ENCODE peak calls at places on chromosomes 12 and 14, in seven cellular contexts. T is heart right ventricle, V is tibial artery, I is NB4, M is heart left ventricle, U is neural progenitor cell, Q is AG04450. C is an unnamed sample.

GRCh38 chr14:52075371-52075770 is 6.5 kb upstream of the NID2 start:
- DNase-seq in U (no peak), M (no peak), I (no peak), T (no peak), V (no peak), Q (no peak), C (no peak)

GRCh38 chr14:29927596-29928341 is at the start of gene PRKD1:
- DNase-seq in M (peak), U (peak), I (no peak), Q (no peak), T (peak), V (peak), C (peak)

GRCh38 chr12:11743333-11743732 is 93.9 kb downstream of the ETV6 start:
- DNase-seq in Q (no peak), U (no peak), I (no peak), M (no peak), T (no peak), V (no peak), C (no peak)

GRCh38 chr12:125132698-125133400 is 67.6 kb downstream of the AACS start:
- DNase-seq in I (peak), V (no peak), T (no peak), M (no peak), U (no peak), Q (no peak), C (no peak)

GRCh38 chr12:46318037-46318436 is 49.2 kb upstream of the SLC38A1 start:
- DNase-seq in I (no peak), T (no peak), V (no peak), M (no peak), Q (no peak), U (no peak), C (no peak)

GRCh38 chr14:97025722-97026121 is 228.5 kb downstream of the VRK1 start:
- DNase-seq in T (no peak), V (no peak), I (no peak), Q (no peak), U (peak), M (no peak), C (no peak)

GRCh38 chr12:11660624-11661023 is 11.2 kb downstream of the ETV6 start:
- DNase-seq in T (no peak), V (no peak), U (no peak), I (no peak), M (no peak), Q (no peak), C (no peak)

GRCh38 chr14:59588136-59588535 is 11.5 kb upstream of the CCDC175 start:
- DNase-seq in M (no peak), I (no peak), Q (no peak), V (no peak), U (no peak), T (no peak), C (no peak)

GRCh38 chr14:65824285-65824977 is 411.9 kb downstream of the FUT8 start:
- DNase-seq in Q (peak), V (peak), U (peak), T (no peak), I (peak), M (no peak), C (peak)

GRCh38 chr12:127548123-127548553 is 718.8 kb upstream of the TMEM132C start:
- DNase-seq in V (no peak), Q (no peak), I (no peak), T (no peak), M (no peak), U (no peak), C (peak)

GRCh38 chr12:96749978-96750377 is 157.1 kb upstream of the NEDD1 start:
- DNase-seq in U (peak), M (no peak), T (no peak), V (no peak), Q (no peak), I (no peak), C (no peak)

GRCh38 chr14:68677901-68678300 is 115.0 kb downstream of the ZFP36L1 start:
- DNase-seq in U (no peak), I (no peak), T (no peak), V (peak), Q (no peak), M (no peak), C (no peak)

GRCh38 chr12:7479784-7480183 is 23.8 kb downstream of the CD163 start:
- DNase-seq in M (no peak), T (no peak), Q (no peak), V (no peak), U (no peak), I (no peak), C (peak)

GRCh38 chr14:69845787-69846186 is 33.4 kb upstream of the SMOC1 start:
- DNase-seq in V (no peak), T (no peak), I (no peak), Q (no peak), M (no peak), U (no peak), C (no peak)

GRCh38 chr14:94100847-94101246 is 9.7 kb upstream of the IFI27 start:
- DNase-seq in U (no peak), Q (peak), I (no peak), M (no peak), V (no peak), T (no peak), C (peak)

GRCh38 chr14:100117647-100118376 is 41.6 kb downstream of the DEGS2 start:
- DNase-seq in M (no peak), T (no peak), U (no peak), I (no peak), Q (no peak), V (no peak), C (no peak)

GRCh38 chr12:24630446-24630845 is 318.5 kb downstream of the BCAT1 start:
- DNase-seq in Q (no peak), M (no peak), V (no peak), I (no peak), T (no peak), U (peak), C (peak)

GRCh38 chr14:97380539-97380941 is 583.4 kb downstream of the VRK1 start:
- DNase-seq in Q (no peak), I (no peak), T (no peak), M (no peak), V (no peak), U (no peak), C (no peak)

GRCh38 chr14:94779713-94780112 is 9.8 kb upstream of the GSC start:
- DNase-seq in T (no peak), M (no peak), I (no peak), U (no peak), Q (no peak), V (no peak), C (no peak)

GRCh38 chr14:81219821-81220487 is 805 bp downstream of the GTF2A1 start:
- DNase-seq in T (peak), U (peak), Q (no peak), I (peak), V (peak), M (peak), C (no peak)

GRCh38 chr14:99318091-99318958 is 46.3 kb upstream of the BCL11B start:
- DNase-seq in V (no peak), M (no peak), U (no peak), T (no peak), Q (no peak), I (no peak), C (no peak)

GRCh38 chr12:54160807-54161480 is 27.8 kb downstream of the SMUG1 start:
- DNase-seq in T (no peak), U (no peak), V (no peak), I (no peak), Q (no peak), M (no peak), C (no peak)

GRCh38 chr14:101780390-101780789 is 18.9 kb downstream of the PPP2R5C start:
- DNase-seq in I (no peak), Q (no peak), U (no peak), M (no peak), T (no peak), V (no peak), C (no peak)

GRCh38 chr14:88323520-88324199 is 591 bp upstream of the KCNK10 start:
- DNase-seq in U (peak), Q (no peak), T (peak), M (no peak), V (no peak), I (no peak), C (no peak)
- H3K4me3 ChIP-seq in U (peak), Q (peak), T (peak), M (peak), V (peak), I (no peak), C (no peak)

DNA sequence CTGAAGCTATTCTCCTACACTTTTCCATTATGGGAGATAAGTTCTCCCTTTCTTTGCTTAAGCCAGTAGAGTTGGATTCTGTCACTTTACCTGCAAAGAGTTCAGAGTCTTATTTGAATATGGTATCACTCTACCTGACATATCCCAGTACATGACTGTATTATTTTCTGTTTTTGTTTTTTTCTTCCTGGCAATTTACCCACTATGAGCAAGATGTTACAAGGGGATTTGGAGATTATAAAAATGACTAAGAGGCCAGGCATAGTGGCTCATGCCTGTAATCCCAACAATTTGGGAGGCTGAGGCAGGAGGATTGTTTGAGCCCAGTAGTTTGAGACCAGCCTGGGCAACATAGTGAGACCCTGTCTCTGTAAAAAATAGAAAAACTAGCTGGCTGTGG is 46.4 kb upstream of the CHST11 start:
- DNase-seq in U (no peak), T (no peak), V (no peak), I (no peak), Q (no peak), M (no peak), C (peak)
- TF ChIP-seq CTCF in U (no peak), T (no peak), V (no peak), I (no peak), Q (no peak), M (no peak), C (no peak)

DNA sequence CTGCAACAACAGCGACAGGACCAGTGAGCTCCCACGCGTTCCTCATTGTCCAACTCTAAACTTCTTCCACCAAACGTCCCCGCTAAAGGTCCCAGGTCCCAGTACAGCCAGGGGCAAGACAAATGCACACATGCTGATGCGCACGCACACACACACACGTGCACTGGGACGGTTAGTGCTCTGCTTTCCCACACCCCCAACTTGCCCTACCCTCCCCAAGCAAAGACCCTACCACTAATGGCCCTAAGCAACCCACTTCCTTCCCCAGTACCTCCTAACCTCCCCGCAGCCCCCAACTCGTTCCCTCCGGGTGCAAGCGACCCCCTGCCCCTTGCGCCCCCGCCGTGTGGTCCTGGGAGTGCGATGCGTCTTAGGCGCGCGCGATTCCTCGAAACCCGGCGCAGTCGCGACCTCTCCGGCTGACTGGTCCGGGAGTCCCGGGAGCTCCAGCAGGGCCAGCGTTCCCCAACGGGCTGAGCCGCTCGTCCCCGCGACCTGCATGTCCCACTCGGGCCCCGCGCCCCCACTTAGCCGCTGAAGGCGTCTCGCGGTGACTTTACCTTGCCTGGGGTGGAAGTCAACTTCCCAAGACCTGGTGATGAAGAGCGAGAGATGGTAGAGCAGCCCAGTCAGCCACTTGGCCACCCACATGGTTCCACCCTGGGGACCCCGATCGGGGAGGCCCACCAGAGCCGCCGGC is 582 bp downstream of the ADAMTS20 start:
- DNase-seq in T (no peak), I (no peak), U (peak), V (no peak), Q (no peak), M (peak), C (no peak)
- H3K4me3 ChIP-seq in T (no peak), I (no peak), U (peak), V (no peak), Q (no peak), M (peak), C (no peak)

GRCh38 chr12:20368653-20369163 is 371 bp downstream of the PDE3A start:
- DNase-seq in M (peak), I (peak), U (peak), T (peak), Q (no peak), V (peak), C (peak)

GRCh38 chr12:20370001-20370381 is 1.7 kb downstream of the PDE3A start:
- DNase-seq in U (peak), M (no peak), Q (no peak), I (no peak), V (peak), T (no peak), C (peak)

GRCh38 chr12:20369164-20370000 is 1.0 kb downstream of the PDE3A start:
- DNase-seq in V (peak), U (peak), I (peak), M (peak), T (peak), Q (no peak), C (peak)

GRCh38 chr12:20366776-20367409 is 1.4 kb upstream of the PDE3A start:
- DNase-seq in V (no peak), Q (no peak), U (no peak), T (no peak), M (no peak), I (no peak), C (no peak)

DNA sequence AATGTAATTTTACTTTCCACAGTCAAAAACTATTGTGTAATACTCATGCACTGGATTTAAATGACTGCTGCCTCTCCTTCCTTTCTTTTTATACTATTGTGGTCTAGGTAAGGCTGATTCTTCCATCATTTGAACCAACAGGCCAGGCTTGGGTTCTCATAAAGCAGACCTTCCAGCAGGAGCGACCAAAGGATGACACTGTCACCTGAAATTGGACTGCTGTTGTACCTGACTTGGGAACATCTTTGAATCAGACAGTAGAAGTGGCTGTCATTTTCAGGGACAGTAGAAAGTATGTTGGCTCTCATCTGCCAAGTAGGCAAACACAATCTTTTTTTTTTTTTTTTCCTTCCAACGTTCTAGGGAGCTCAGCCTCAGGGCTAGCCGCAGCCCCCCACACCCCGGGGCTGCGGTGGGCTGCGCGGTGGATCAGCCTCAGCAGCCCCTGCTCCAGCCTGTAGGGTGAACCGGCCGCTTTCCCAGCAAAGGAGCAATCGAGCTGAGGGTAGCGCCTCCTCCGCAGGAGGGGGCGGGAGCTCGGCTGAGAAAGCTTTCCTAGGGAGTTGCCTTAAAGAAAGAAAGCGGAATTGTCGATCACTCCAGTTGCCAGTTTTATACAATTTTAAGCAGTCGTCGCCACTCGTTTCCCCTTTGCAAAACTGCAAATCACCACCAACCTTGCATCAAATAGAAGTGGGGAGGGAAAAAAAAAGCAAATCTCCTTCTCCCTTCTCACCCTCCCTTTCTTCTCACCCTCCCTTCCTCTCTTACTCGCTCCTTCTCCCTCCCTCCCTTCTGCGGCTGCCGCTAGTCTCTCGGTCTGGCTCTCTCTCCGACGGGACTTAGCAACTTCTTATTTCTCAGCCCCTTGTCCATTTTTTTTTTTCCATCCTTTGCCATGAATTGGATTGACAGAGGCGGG is at the start of gene PDE3A:
- DNase-seq in T (peak), M (peak), I (peak), V (peak), Q (no peak), U (peak), C (peak)
- TF ChIP-seq CTCF in T (no peak), M (peak), I (peak), V (peak), Q (peak), U (peak), C (peak)

GRCh38 chr12:105993766-105994165 is 145.0 kb downstream of the NUAK1 start:
- DNase-seq in M (no peak), T (no peak), I (no peak), Q (no peak), U (no peak), V (no peak), C (no peak)
- H3K4me3 ChIP-seq in M (no peak), T (no peak), I (no peak), Q (no peak), U (no peak), V (no peak), C (no peak)

DNA sequence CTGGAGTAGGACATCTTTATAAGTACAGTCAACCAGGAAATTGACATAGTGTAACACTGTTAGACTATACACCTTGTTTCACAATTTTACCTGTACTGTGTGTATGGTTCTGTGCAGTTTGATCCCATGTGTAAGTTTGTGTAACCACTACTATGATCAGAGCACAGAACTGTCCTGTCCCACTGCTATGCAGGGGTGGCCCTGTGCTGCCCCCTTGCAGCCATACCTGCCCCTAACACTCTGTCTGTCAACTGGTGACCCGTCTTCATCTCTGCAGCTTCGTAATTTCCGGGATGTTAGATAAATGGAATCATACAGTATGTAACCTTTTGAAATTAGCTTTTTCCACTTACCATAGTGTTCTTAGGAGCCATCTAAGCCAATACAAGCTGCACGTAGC is 58.7 kb upstream of the RD3L start:
- DNase-seq in M (no peak), U (peak), Q (no peak), I (peak), T (no peak), V (no peak), C (no peak)
- TF ChIP-seq CTCF in M (peak), U (peak), Q (no peak), I (peak), T (peak), V (no peak), C (no peak)

DNA sequence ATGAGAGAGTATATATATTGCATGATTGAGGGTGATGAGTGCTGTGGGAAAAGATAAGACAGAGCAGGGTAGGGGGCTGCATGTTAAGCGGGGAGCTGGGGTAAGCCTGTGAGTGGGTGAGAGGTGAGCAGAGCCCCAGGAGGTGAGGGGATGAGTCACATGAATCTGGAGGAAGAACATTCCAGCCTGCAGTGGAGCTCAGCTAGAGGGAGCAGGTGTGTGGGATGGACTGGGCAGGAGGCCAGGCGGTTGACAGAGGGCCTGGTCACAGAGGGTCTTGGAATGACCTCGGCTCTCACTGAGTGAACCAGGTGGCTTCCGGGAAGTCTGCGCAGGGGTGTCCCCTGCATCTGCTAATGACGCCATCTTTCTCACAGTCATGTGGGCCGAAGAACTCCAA is 44.4 kb downstream of the GIT2 start:
- DNase-seq in T (peak), I (no peak), U (no peak), V (no peak), Q (peak), M (peak), C (peak)
- H3K4me3 ChIP-seq in T (no peak), I (no peak), U (no peak), V (no peak), Q (no peak), M (no peak), C (peak)

GRCh38 chr12:26434299-26434915 is 239.0 kb downstream of the SSPN start:
- DNase-seq in U (peak), Q (peak), M (no peak), I (peak), T (no peak), V (no peak), C (peak)
- TF ChIP-seq CTCF in U (peak), Q (peak), M (peak), I (peak), T (peak), V (peak), C (peak)

GRCh38 chr12:13744566-13744965 is 236.8 kb downstream of the GRIN2B start:
- DNase-seq in I (no peak), Q (no peak), V (no peak), M (no peak), T (no peak), U (peak), C (no peak)

GRCh38 chr12:13745100-13745678 is 236.2 kb downstream of the GRIN2B start:
- DNase-seq in I (no peak), M (no peak), Q (no peak), V (no peak), T (peak), U (peak), C (no peak)

GRCh38 chr12:13749380-13749779 is 232.0 kb downstream of the GRIN2B start:
- DNase-seq in T (no peak), U (peak), M (no peak), V (no peak), Q (no peak), I (no peak), C (no peak)
- H3K4me3 ChIP-seq in T (no peak), U (no peak), M (no peak), V (no peak), Q (no peak), I (no peak), C (no peak)

GRCh38 chr12:116483959-116484699 is 75.1 kb upstream of the MAP1LC3B2 start:
- DNase-seq in M (no peak), T (no peak), Q (no peak), U (no peak), I (no peak), V (no peak), C (no peak)
- TF ChIP-seq CTCF in M (no peak), T (no peak), Q (no peak), U (no peak), I (no peak), V (no peak), C (no peak)

C was measured in fibroblast of the aortic adventitia.